ENCODE peak calls at places on chromosome 22, in nine cellular contexts. K, P, A, F, I, B, G, H and L are unnamed samples. For H3K36me3, the result is how much of the 10 kb centered on the place peaks cover.

GRCh38 chr22:36873614-36874308 is 13.0 kb downstream of the NCF4 start:
- DNase-seq in K (no peak), P (peak), A (no peak), F (peak), I (no peak), B (peak), G (peak), H (peak), L (no peak)

GRCh38 chr22:49503896-49504521 is 323.7 kb downstream of the BRD1 start:
- DNase-seq in K (no peak), P (no peak), A (no peak), F (no peak), I (no peak), B (peak), G (no peak), H (no peak), L (no peak)

GRCh38 chr22:33076368-33076767 is 18.2 kb upstream of the SYN3 start:
- DNase-seq in K (no peak), P (no peak), A (no peak), F (no peak), I (no peak), B (no peak), G (no peak), H (no peak), L (no peak)

GRCh38 chr22:33666661-33667619 is 253.3 kb downstream of the LARGE1 start:
- DNase-seq in K (peak), P (no peak), A (no peak), F (no peak), I (no peak), B (no peak), G (no peak), H (no peak), L (no peak)

GRCh38 chr22:49305966-49306631 is 521.6 kb downstream of the BRD1 start:
- DNase-seq in K (peak), P (no peak), A (no peak), F (peak), I (peak), B (peak), G (no peak), H (no peak), L (no peak)

GRCh38 chr22:29842740-29843139 is 4.7 kb upstream of the ASCC2 start:
- DNase-seq in K (no peak), P (peak), A (no peak), F (no peak), I (no peak), B (no peak), G (no peak), H (no peak), L (no peak)

GRCh38 chr22:33472462-33473344 is 414.5 kb upstream of the SYN3 start:
- DNase-seq in K (no peak), P (no peak), A (no peak), F (no peak), I (no peak), B (no peak), G (no peak), H (no peak), L (no peak)

GRCh38 chr22:26550498-26551033 is 38.3 kb upstream of the TFIP11 start:
- DNase-seq in K (no peak), P (peak), A (peak), F (no peak), I (no peak), B (no peak), G (no peak), H (peak), L (no peak)

GRCh38 chr22:36855478-36855877 is 5.3 kb upstream of the NCF4 start:
- DNase-seq in K (no peak), P (no peak), A (no peak), F (no peak), I (no peak), B (no peak), G (no peak), H (no peak), L (no peak)

GRCh38 chr22:21940521-21940920 is 12.1 kb downstream of the PPM1F start:
- DNase-seq in K (no peak), P (no peak), A (no peak), F (no peak), I (no peak), B (no peak), G (no peak), H (peak), L (no peak)

GRCh38 chr22:37210041-37210803 is 2.1 kb downstream of the SSTR3 start:
- DNase-seq in K (no peak), P (no peak), A (peak), F (peak), I (peak), B (peak), G (peak), H (no peak), L (no peak)

GRCh38 chr22:19495562-19496323 is 16.0 kb downstream of the CDC45 start:
- DNase-seq in K (no peak), P (peak), A (no peak), F (no peak), I (no peak), B (no peak), G (no peak), H (no peak), L (no peak)

GRCh38 chr22:29798318-29798717 is 31.1 kb downstream of the UQCR10 start:
- DNase-seq in K (no peak), P (no peak), A (peak), F (no peak), I (no peak), B (no peak), G (no peak), H (no peak), L (no peak)

GRCh38 chr22:49291169-49291568 is 536.5 kb downstream of the BRD1 start:
- DNase-seq in K (no peak), P (no peak), A (no peak), F (peak), I (no peak), B (peak), G (no peak), H (no peak), L (no peak)

GRCh38 chr22:33163815-33164214 is 105.6 kb upstream of the SYN3 start:
- DNase-seq in K (no peak), P (no peak), A (no peak), F (no peak), I (no peak), B (no peak), G (no peak), H (no peak), L (no peak)

GRCh38 chr22:36964110-36964509 is 50.7 kb downstream of the CSF2RB start:
- DNase-seq in K (no peak), P (no peak), A (no peak), F (no peak), I (no peak), B (no peak), G (no peak), H (no peak), L (no peak)

GRCh38 chr22:36828815-36829214 is 12.0 kb upstream of the PVALB start:
- DNase-seq in K (no peak), P (no peak), A (no peak), F (no peak), I (no peak), B (no peak), G (no peak), H (no peak), L (no peak)

GRCh38 chr22:47374901-47375575 is 612.6 kb downstream of the TBC1D22A start:
- DNase-seq in K (no peak), P (no peak), A (no peak), F (peak), I (peak), B (peak), G (no peak), H (no peak), L (no peak)

GRCh38 chr22:19044381-19044780 is 77.8 kb downstream of the DGCR2 start:
- DNase-seq in K (no peak), P (no peak), A (peak), F (peak), I (peak), B (peak), G (no peak), H (no peak), L (no peak)

GRCh38 chr22:21451545-21452520 is 15.4 kb upstream of the TMEM191C start:
- DNase-seq in K (peak), P (no peak), A (no peak), F (peak), I (peak), B (peak), G (no peak), H (no peak), L (no peak)

GRCh38 chr22:37282385-37282677 is at the start of gene CYTH4:
- DNase-seq in K (peak), P (no peak), A (peak), F (peak), I (peak), B (peak), G (no peak), H (peak), L (peak)

GRCh38 chr22:21921184-21921721 is 31.4 kb downstream of the PPM1F start:
- DNase-seq in K (no peak), P (no peak), A (peak), F (no peak), I (no peak), B (no peak), G (peak), H (no peak), L (no peak)

GRCh38 chr22:35894937-35895708 is 133.5 kb downstream of the RBFOX2 start:
- DNase-seq in K (peak), P (peak), A (no peak), F (no peak), I (peak), B (no peak), G (peak), H (peak), L (no peak)

GRCh38 chr22:35460678-35461077 is 60.7 kb downstream of the MCM5 start:
- DNase-seq in K (no peak), P (no peak), A (no peak), F (no peak), I (no peak), B (no peak), G (no peak), H (no peak), L (no peak)

GRCh38 chr22:25563757-25564319 is 637 bp upstream of the GRK3 start:
- DNase-seq in K (peak), P (no peak), A (no peak), F (no peak), I (peak), B (peak), G (no peak), H (peak), L (no peak)

GRCh38 chr22:22342697-22343602 is 98.4 kb downstream of the VPREB1 start:
- DNase-seq in K (peak), P (no peak), A (no peak), F (peak), I (no peak), B (peak), G (peak), H (no peak), L (peak)

GRCh38 chr22:39664485-39665200 is 94.1 kb downstream of the CACNA1I start:
- DNase-seq in K (peak), P (no peak), A (no peak), F (no peak), I (no peak), B (no peak), G (peak), H (no peak), L (no peak)
- H3K4me3 ChIP-seq in K (no peak), P (no peak), A (no peak), F (no peak), I (no peak), B (no peak), G (no peak), H (no peak), L (no peak)

DNA sequence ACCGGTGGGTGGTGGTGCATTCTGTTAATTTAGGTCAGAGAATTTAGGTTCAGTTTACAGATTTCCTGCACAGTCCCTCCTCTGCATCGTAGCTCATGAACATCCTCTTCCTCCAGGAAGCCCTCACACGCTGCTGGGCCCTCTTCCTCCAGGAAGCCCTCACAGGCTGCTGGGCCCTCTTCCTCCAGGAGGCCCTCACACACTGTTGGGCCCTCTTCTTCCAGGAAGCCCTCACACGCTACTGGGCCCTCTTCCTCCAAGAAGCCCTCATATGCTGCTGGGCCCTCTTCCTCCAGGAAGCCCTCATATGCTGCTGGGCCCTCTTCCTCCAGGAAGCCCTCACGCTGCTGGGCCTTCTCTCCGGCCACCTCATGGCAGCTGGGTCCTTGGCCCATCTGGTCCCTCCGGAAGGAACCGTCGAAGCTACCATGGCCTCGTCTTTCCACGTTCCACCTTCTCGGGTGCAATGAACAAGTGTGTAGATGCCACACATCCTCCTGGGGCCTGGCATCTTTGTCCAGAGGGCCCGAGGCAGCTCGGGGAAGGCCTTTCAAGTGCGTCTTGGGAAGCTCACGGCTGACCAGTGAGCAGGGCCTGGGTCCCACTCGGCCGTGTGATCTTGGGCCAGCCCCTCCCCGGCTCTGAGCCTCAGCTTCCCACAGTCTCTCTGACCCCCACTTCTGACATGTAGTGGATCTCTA is 58.9 kb upstream of the PPARA start:
- DNase-seq in K (no peak), P (no peak), A (peak), F (peak), I (no peak), B (no peak), G (no peak), H (no peak), L (no peak)
- H3K36me3 ChIP-seq in K (under half), P (under half), A (under half), F (half or more), I (under half), B (under half), G (half or more), H (half or more), L (under half)

GRCh38 chr22:28743852-28744251 is 2.0 kb downstream of the HSCB start:
- DNase-seq in K (no peak), P (no peak), A (no peak), F (peak), I (no peak), B (no peak), G (no peak), H (no peak), L (no peak)

GRCh38 chr22:28741758-28742561 is at the start of the genes CHEK2 and HSCB:
- DNase-seq in K (peak), P (peak), A (peak), F (peak), I (peak), B (peak), G (peak), H (peak), L (peak)

GRCh38 chr22:28742562-28742962 is 723 bp downstream of the HSCB start:
- DNase-seq in K (no peak), P (no peak), A (no peak), F (no peak), I (no peak), B (no peak), G (no peak), H (no peak), L (no peak)

GRCh38 chr22:28736296-28737155 is 5.1 kb downstream of the CHEK2 start:
- DNase-seq in K (no peak), P (no peak), A (no peak), F (no peak), I (no peak), B (no peak), G (no peak), H (no peak), L (no peak)

GRCh38 chr22:28741200-28741757 is 341 bp downstream of the CHEK2 start:
- DNase-seq in K (no peak), P (no peak), A (no peak), F (peak), I (no peak), B (no peak), G (no peak), H (no peak), L (no peak)
- H3K27ac ChIP-seq in K (peak), P (peak), A (peak), F (peak), I (peak), B (peak), G (peak), H (peak), L (peak)

GRCh38 chr22:31098633-31099110 is 8.7 kb downstream of the SELENOM start:
- DNase-seq in K (peak), P (no peak), A (peak), F (peak), I (peak), B (no peak), G (peak), H (no peak), L (no peak)
- H3K4me3 ChIP-seq in K (no peak), P (no peak), A (no peak), F (no peak), I (peak), B (no peak), G (no peak), H (no peak), L (no peak)

DNA sequence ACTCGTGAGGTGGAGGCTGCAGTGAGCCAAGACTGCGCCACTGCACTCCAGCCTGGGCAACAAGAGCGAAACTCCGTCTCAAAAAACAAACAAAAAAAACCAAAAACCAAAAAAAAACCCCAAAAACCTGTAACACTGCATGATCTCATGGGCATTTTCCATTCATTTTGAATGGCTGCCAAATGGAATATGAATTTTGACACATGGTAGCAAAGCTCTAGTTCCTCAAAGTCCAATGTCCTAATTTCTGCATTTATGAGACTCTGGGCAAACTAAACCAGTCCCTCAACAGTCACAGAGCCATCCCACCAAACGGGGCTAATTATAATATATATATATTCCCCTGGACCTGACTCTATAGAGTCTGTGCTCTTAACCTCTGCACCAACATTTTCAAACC is 61.8 kb downstream of the SGSM3 start:
- DNase-seq in K (no peak), P (no peak), A (no peak), F (no peak), I (no peak), B (no peak), G (no peak), H (no peak), L (no peak)
- H3K36me3 ChIP-seq in K (under half), P (under half), A (under half), F (half or more), I (under half), B (under half), G (under half), H (half or more), L (under half)

DNA sequence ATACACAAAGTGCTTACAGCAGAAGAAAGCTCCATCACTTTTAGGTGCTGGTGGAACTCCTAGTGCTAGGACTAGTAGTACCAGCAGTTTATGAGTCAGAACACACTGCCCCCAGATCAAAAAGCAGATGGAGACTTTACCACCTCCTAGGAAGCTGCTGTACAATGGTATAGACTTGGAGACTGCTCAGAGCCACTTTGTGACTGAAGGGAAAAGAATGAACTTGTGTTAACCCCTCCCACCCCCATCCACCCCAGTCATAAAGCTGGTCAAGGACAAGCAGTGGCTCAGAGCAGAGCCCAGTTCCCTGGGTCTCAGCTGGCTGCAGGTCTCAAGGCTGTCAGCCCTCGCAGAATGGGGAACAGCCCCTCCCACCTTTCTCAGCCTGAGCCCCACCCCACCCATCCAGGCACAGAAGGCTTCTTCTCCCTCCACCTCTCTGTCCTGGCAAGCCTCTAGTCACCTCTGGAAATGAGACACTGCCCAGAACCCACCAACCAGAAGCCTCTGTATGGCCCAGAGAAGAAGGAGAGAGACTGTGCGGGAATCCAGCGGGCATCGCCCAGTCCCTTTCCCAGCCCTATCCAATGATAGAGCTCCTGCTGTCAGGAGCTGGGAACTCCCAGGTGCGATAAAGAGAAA is 23.8 kb downstream of the PACSIN2 start:
- DNase-seq in K (peak), P (peak), A (no peak), F (no peak), I (peak), B (peak), G (no peak), H (no peak), L (no peak)
- H3K27ac ChIP-seq in K (peak), P (peak), A (no peak), F (no peak), I (peak), B (no peak), G (peak), H (no peak), L (no peak)

DNA sequence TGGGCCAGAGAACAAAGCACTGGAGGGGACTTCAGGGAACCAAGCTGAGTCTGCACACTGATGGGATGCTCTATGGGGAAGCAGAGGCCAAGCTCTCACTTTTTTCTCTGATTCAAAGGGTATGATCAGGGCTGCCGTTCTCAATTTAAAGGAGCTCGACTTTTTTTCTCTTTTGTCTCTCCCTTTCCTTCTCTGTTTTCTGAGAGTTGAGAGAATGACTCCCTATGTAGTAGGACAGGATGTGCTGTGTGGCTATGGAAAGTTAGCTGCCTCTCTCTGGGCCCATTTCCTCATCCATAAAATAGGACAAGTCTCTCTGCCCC is 7.9 kb downstream of the ADORA2A start:
- DNase-seq in K (no peak), P (no peak), A (no peak), F (no peak), I (no peak), B (no peak), G (no peak), H (no peak), L (no peak)
- H3K4me3 ChIP-seq in K (no peak), P (no peak), A (no peak), F (no peak), I (no peak), B (peak), G (no peak), H (no peak), L (peak)